ENCODE peak calls at places on chromosomes 13 and 19, in four cellular contexts. X is uterus, O is stomach, T is A549. N is an unnamed sample. For H3K9me3, the result is how much of the 10 kb centered on the place peaks cover.

GRCh38 chr19:54095136-54095858 is 5.3 kb downstream of the OSCAR start:
- DNase-seq in X (no peak), T (no peak), O (no peak), N (no peak)

GRCh38 chr13:34678154-34678553 is 263.9 kb upstream of the NBEA start:
- DNase-seq in X (no peak), T (peak), O (no peak), N (no peak)

GRCh38 chr19:15022752-15023151 is 26.5 kb upstream of the CASP14 start:
- DNase-seq in T (no peak), X (no peak), O (no peak), N (no peak)

GRCh38 chr13:31807090-31807541 is 67.8 kb downstream of the RXFP2 start:
- DNase-seq in X (no peak), T (no peak), O (no peak), N (no peak)

GRCh38 chr13:98930014-98930625 is 47.7 kb downstream of the DOCK9 start:
- DNase-seq in X (no peak), O (no peak), T (no peak), N (peak)

GRCh38 chr13:83672611-83673010 is 209.7 kb downstream of the SLITRK1 start:
- DNase-seq in O (no peak), X (no peak), T (no peak), N (no peak)

GRCh38 chr13:75585153-75585552 is 35.6 kb downstream of the UCHL3 start:
- DNase-seq in O (no peak), T (no peak), X (no peak), N (no peak)

GRCh38 chr13:94342436-94343242 is 136.8 kb downstream of the DCT start:
- DNase-seq in T (no peak), X (no peak), O (no peak), N (no peak)

GRCh38 chr13:113991676-113992179 is 17.9 kb upstream of the C13orf46 start:
- DNase-seq in X (no peak), O (no peak), T (no peak), N (no peak)

GRCh38 chr13:95474992-95475391 is 77.5 kb upstream of the CLDN10 start:
- DNase-seq in O (no peak), X (no peak), T (no peak), N (no peak)

GRCh38 chr19:38739440-38740251 is 4.6 kb downstream of the CAPN12 start:
- DNase-seq in X (no peak), T (peak), O (no peak), N (no peak)

GRCh38 chr13:73194310-73194709 is 135.5 kb downstream of the KLF5 start:
- DNase-seq in X (no peak), T (peak), O (no peak), N (peak)

GRCh38 chr13:95100525-95101121 is 200.6 kb downstream of the ABCC4 start:
- DNase-seq in T (peak), X (no peak), O (no peak), N (no peak)

GRCh38 chr13:50400930-50401553 is 385.8 kb downstream of the KCNRG start:
- DNase-seq in O (no peak), X (no peak), T (no peak), N (no peak)

GRCh38 chr19:1668048-1668338 is 15.6 kb upstream of the TCF3 start:
- DNase-seq in O (no peak), X (no peak), T (no peak), N (no peak)

GRCh38 chr19:1665565-1666047 is 13.2 kb upstream of the TCF3 start:
- DNase-seq in X (no peak), T (no peak), O (no peak), N (no peak)

GRCh38 chr19:1671716-1672037 is 19.3 kb upstream of the TCF3 start:
- DNase-seq in X (no peak), T (no peak), O (no peak), N (no peak)

GRCh38 chr19:1672038-1672768 is 19.8 kb upstream of the TCF3 start:
- DNase-seq in X (peak), T (no peak), O (no peak), N (no peak)

GRCh38 chr19:1668339-1669123 is 16.1 kb upstream of the TCF3 start:
- DNase-seq in X (no peak), O (no peak), T (no peak), N (no peak)
- H3K4me3 ChIP-seq in X (no peak), O (no peak), T (no peak), N (no peak)

GRCh38 chr19:3984584-3984907 is 717 bp downstream of the EEF2 start:
- DNase-seq in X (no peak), O (no peak), T (no peak), N (no peak)
- H3K9me3 ChIP-seq in X (under half), O (under half), T (under half), N (under half)

DNA sequence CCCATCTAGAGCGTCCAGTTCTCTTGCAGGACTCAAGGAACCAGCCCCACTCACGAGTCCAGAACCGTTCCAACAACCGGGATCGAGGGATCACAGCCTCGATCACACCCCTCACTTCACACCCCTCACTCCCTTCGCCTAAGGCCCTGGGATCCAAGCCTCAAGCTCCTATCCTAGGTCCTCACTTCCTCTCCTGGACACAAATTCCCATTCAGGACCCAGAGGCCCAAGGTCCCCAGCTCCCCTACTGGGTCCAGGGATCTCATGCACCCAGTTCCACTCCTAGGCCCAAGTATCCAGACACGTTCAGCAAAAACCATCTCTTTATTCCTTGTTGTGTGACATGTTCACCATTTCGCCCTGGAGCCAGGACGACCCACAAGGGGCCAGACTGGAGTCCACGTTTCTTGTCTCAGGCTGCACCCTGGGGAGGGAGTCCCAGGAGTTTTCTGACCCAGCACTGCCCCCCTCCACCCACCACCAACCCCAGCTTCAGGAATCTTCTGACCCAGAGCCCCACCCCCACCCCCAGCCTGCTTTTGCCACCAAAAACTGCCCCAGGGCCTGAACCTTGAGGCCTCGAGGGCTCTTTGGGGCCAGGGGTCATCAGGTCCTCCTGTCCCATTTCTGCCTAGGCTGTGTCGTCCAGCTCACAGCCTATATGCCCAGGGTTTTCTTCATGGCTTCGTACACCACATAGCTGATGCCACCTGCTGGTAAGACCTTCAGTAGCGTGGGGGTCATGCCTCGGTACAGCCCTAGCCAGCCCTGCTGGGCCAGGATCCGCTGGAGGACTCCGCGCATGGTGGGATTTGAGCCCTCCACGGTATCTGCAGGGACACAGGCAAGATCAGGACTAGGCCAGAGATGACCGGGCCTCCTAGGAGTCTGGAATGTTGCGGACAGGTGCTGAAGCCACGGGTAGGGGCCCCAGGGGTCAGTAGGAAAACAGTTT is 1.4 kb upstream of the KHSRP start:
- DNase-seq in O (no peak), T (no peak), X (peak), N (peak)
- TF ChIP-seq CTCF in O (no peak), T (no peak), X (peak), N (peak)

DNA sequence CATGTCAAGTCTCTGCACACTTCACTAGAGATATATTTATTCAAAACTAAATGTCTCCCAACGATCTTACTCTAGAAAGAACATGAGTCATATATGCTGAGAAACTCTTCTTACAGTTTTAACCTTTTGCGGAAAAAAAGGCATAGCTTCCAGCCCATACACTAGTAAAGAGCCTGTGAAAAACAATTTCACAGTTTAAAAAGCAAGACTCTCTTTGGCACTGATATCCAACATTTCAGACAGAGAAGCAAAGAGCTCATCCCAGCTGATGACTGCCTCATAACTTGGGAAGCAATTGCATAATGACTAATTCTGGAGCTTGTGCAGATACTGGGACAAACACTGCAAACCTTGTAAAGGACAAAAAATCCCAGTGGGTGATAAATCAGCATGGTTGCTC is 88.0 kb downstream of the ENOX1 start:
- DNase-seq in X (no peak), O (no peak), T (no peak), N (no peak)
- H3K4me3 ChIP-seq in X (no peak), O (no peak), T (no peak), N (no peak)

GRCh38 chr19:23822735-23823134 is 64.0 kb upstream of the ZNF681 start:
- DNase-seq in O (peak), X (no peak), T (no peak), N (no peak)

DNA sequence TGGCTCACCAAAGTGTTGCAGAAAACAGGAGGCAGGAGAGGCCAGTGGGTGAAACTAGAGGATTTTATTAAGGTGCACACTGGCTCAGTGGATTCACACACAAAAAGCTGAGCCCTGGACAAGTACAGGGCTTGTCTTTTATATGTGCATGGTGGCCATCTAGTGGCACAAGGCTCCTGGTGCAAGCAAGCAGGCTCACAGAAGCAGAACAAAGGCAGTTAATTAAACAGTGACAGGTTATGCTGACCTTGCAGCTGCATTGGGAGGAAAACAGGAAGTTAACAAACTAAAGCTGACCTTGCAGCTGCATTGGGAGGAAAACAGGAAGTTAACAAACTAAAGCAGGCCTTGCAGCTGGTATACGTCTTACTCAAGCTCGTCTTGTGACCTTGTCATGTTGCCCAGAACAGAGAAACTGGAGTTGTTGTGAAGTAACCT is 65.3 kb upstream of the ZNF681 start:
- DNase-seq in O (no peak), X (no peak), T (peak), N (peak)
- H3K9me3 ChIP-seq in O (half or more), X (under half), T (under half), N (under half)

GRCh38 chr19:18227781-18228271 is 1.6 kb upstream of the PDE4C start:
- DNase-seq in O (no peak), X (no peak), T (no peak), N (no peak)
- TF ChIP-seq CTCF in O (no peak), X (no peak), T (no peak), N (no peak)

GRCh38 chr19:6278740-6279619 is 795 bp downstream of the MLLT1 start:
- DNase-seq in O (no peak), X (peak), T (no peak), N (no peak)

GRCh38 chr19:6279931-6280591 is at the start of gene MLLT1:
- DNase-seq in T (peak), X (peak), O (peak), N (peak)

GRCh38 chr19:6276447-6276846 is 3.3 kb downstream of the MLLT1 start:
- DNase-seq in X (peak), O (no peak), T (no peak), N (no peak)

GRCh38 chr19:6279620-6279930 is 200 bp downstream of the MLLT1 start:
- DNase-seq in O (no peak), X (no peak), T (no peak), N (no peak)

DNA sequence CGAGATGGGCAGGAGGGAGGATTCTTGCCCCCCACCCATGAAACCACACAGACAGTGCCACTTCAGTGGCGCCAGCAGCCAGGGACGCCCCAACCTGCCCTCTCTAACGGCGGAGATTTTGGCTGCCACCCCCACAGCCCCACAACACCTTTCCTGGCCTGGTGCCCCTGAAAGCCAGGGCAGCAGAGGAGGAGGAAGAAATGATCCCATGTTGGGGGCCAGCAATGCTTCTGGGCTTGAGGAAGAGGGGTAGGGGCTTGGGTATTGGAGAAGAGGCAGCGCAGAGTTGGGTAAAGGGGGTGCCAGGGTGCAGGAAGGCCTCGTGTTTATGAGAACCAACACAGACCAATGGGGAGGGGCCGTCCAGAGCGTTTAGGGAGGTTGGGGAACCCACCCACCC is 1.7 kb downstream of the MLLT1 start:
- DNase-seq in X (no peak), O (no peak), T (no peak), N (no peak)
- H3K4me3 ChIP-seq in X (no peak), O (peak), T (no peak), N (peak)

GRCh38 chr13:48555441-48555840 is 22.6 kb upstream of the RCBTB2 start:
- DNase-seq in X (no peak), T (no peak), O (no peak), N (no peak)
- H3K9me3 ChIP-seq in X (under half), T (under half), O (under half), N (under half)

GRCh38 chr19:12843328-12843727 is 5.0 kb downstream of the MAST1 start:
- DNase-seq in X (no peak), T (no peak), O (no peak), N (no peak)
- TF ChIP-seq CTCF in X (no peak), T (no peak), O (no peak), N (no peak)

DNA sequence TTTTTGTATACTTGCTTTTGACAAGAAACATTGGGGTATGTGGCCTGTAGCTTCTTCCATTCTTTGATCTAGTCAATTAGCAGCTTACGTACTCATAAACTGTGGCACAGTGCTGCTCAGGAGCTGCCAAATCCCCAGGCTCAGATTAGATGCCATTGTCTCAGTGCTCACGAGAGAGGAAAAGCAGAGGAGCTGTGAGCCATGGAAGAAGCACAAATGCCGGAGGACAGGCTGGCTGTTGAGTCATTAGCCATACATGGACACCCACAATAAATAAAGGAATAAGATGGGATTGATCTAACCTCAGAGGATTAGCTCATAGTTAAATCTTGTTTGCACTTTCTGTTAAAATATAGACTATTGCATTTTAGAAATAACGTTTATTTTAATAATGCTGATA is 121.7 kb downstream of the POSTN start:
- DNase-seq in O (no peak), T (no peak), X (no peak), N (no peak)
- H3K4me3 ChIP-seq in O (no peak), T (no peak), X (no peak), N (no peak)